ENCODE peak calls at places on chromosomes 11 and 22, in four cellular contexts. One of them, this sample, is unnamed. For H3K27me3, the result is how much of the 10 kb centered on the place peaks cover.

GRCh38 chr11:110951609-110952008 is 239.4 kb upstream of the ARHGAP20 start:
- DNase-seq in PC-3: no peak
- DNase-seq in CD4-positive, CD25-positive, alpha-beta regulatory T cell: no peak
- DNase-seq in psoas muscle: no peak
- DNase-seq in this sample: no peak

GRCh38 chr22:50717709-50718351 is 20.2 kb upstream of the ACR start:
- DNase-seq in PC-3: no peak
- DNase-seq in CD4-positive, CD25-positive, alpha-beta regulatory T cell: no peak
- DNase-seq in psoas muscle: no peak
- DNase-seq in this sample: no peak

GRCh38 chr11:10650630-10651029 is 42.9 kb downstream of the IRAG1 start:
- DNase-seq in PC-3: no peak
- DNase-seq in CD4-positive, CD25-positive, alpha-beta regulatory T cell: no peak
- DNase-seq in psoas muscle: no peak
- DNase-seq in this sample: no peak

GRCh38 chr11:100895449-100895848 is 208.4 kb downstream of the ARHGAP42 start:
- DNase-seq in PC-3: no peak
- DNase-seq in CD4-positive, CD25-positive, alpha-beta regulatory T cell: no peak
- DNase-seq in psoas muscle: no peak
- DNase-seq in this sample: no peak

GRCh38 chr22:29907753-29908515 is 25.0 kb downstream of the MTMR3 start:
- DNase-seq in PC-3: peak
- DNase-seq in CD4-positive, CD25-positive, alpha-beta regulatory T cell: no peak
- DNase-seq in psoas muscle: peak
- DNase-seq in this sample: peak

GRCh38 chr11:118975771-118976709 is 4.5 kb downstream of the FOXR1 start:
- DNase-seq in PC-3: peak
- DNase-seq in CD4-positive, CD25-positive, alpha-beta regulatory T cell: no peak
- DNase-seq in psoas muscle: no peak
- DNase-seq in this sample: no peak

GRCh38 chr11:85826096-85826855 is 15.3 kb upstream of the SYTL2 start:
- DNase-seq in PC-3: peak
- DNase-seq in CD4-positive, CD25-positive, alpha-beta regulatory T cell: no peak
- DNase-seq in psoas muscle: no peak
- DNase-seq in this sample: peak

GRCh38 chr11:14549891-14550290 is 29.7 kb upstream of the PSMA1 start:
- DNase-seq in PC-3: no peak
- DNase-seq in CD4-positive, CD25-positive, alpha-beta regulatory T cell: no peak
- DNase-seq in psoas muscle: no peak
- DNase-seq in this sample: no peak

GRCh38 chr11:118251858-118252652 is at the start of gene MPZL3:
- DNase-seq in PC-3: peak
- DNase-seq in CD4-positive, CD25-positive, alpha-beta regulatory T cell: peak
- DNase-seq in psoas muscle: peak
- DNase-seq in this sample: peak

GRCh38 chr22:46031965-46032851 is 55.2 kb upstream of the WNT7B start:
- DNase-seq in PC-3: no peak
- DNase-seq in CD4-positive, CD25-positive, alpha-beta regulatory T cell: no peak
- DNase-seq in psoas muscle: no peak
- DNase-seq in this sample: no peak

GRCh38 chr11:24588075-24588474 is 91.2 kb downstream of the LUZP2 start:
- DNase-seq in PC-3: peak
- DNase-seq in CD4-positive, CD25-positive, alpha-beta regulatory T cell: no peak
- DNase-seq in psoas muscle: no peak
- DNase-seq in this sample: peak

GRCh38 chr22:31603081-31603525 is 58.9 kb downstream of the PISD start:
- DNase-seq in PC-3: no peak
- DNase-seq in CD4-positive, CD25-positive, alpha-beta regulatory T cell: no peak
- DNase-seq in psoas muscle: no peak
- DNase-seq in this sample: no peak

GRCh38 chr11:92580931-92581330 is 356.3 kb downstream of the FAT3 start:
- DNase-seq in PC-3: no peak
- DNase-seq in CD4-positive, CD25-positive, alpha-beta regulatory T cell: no peak
- DNase-seq in psoas muscle: no peak
- DNase-seq in this sample: no peak

GRCh38 chr22:44164031-44164430 is 16.7 kb upstream of the PARVG start:
- DNase-seq in PC-3: no peak
- DNase-seq in CD4-positive, CD25-positive, alpha-beta regulatory T cell: no peak
- DNase-seq in psoas muscle: peak
- DNase-seq in this sample: no peak

GRCh38 chr11:47797633-47798032 is 30.5 kb upstream of the FNBP4 start:
- DNase-seq in PC-3: peak
- DNase-seq in CD4-positive, CD25-positive, alpha-beta regulatory T cell: no peak
- DNase-seq in psoas muscle: no peak
- DNase-seq in this sample: no peak

GRCh38 chr11:75277211-75277805 is 36.7 kb downstream of the TPBGL start:
- DNase-seq in PC-3: no peak
- DNase-seq in CD4-positive, CD25-positive, alpha-beta regulatory T cell: no peak
- DNase-seq in psoas muscle: no peak
- DNase-seq in this sample: no peak

GRCh38 chr11:125110506-125110905 is 920 bp downstream of the TMEM218 start:
- DNase-seq in PC-3: no peak
- DNase-seq in CD4-positive, CD25-positive, alpha-beta regulatory T cell: no peak
- DNase-seq in psoas muscle: no peak
- DNase-seq in this sample: no peak

GRCh38 chr11:57203359-57203758 is 21.6 kb downstream of the LRRC55 start:
- DNase-seq in PC-3: no peak
- DNase-seq in CD4-positive, CD25-positive, alpha-beta regulatory T cell: no peak
- DNase-seq in psoas muscle: peak
- DNase-seq in this sample: no peak

GRCh38 chr11:35994421-35994820 is 50.6 kb downstream of the LDLRAD3 start:
- DNase-seq in PC-3: no peak
- DNase-seq in CD4-positive, CD25-positive, alpha-beta regulatory T cell: no peak
- DNase-seq in psoas muscle: no peak
- DNase-seq in this sample: no peak

GRCh38 chr11:82750643-82751139 is 17.0 kb upstream of the FAM181B start:
- DNase-seq in PC-3: no peak
- DNase-seq in CD4-positive, CD25-positive, alpha-beta regulatory T cell: no peak
- DNase-seq in psoas muscle: no peak
- DNase-seq in this sample: peak

DNA sequence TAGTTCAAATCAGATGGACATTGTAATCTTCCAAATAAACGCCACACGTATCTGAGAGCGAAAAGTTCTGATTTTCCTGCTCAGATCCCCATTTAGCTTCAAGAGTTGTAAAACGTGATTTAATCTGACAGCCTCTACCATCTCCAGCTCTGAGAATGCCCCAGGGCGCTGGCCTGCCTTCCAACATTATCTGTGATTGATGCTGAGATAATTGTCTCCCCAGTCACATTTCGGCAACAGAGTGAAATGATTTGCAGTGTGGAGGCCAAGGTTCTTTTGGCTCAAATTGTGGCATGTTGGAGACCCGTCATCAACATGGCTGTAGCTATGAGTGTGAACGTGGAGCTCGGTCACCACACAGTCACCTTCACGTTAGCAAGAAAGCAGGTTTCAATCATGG is 283.4 kb downstream of the BRD1 start:
- DNase-seq in PC-3: no peak
- DNase-seq in CD4-positive, CD25-positive, alpha-beta regulatory T cell: no peak
- DNase-seq in psoas muscle: no peak
- DNase-seq in this sample: no peak
- H3K27me3 ChIP-seq in PC-3: half or more
- H3K27me3 ChIP-seq in CD4-positive, CD25-positive, alpha-beta regulatory T cell: under half
- H3K27me3 ChIP-seq in psoas muscle: under half
- H3K27me3 ChIP-seq in this sample: under half

DNA sequence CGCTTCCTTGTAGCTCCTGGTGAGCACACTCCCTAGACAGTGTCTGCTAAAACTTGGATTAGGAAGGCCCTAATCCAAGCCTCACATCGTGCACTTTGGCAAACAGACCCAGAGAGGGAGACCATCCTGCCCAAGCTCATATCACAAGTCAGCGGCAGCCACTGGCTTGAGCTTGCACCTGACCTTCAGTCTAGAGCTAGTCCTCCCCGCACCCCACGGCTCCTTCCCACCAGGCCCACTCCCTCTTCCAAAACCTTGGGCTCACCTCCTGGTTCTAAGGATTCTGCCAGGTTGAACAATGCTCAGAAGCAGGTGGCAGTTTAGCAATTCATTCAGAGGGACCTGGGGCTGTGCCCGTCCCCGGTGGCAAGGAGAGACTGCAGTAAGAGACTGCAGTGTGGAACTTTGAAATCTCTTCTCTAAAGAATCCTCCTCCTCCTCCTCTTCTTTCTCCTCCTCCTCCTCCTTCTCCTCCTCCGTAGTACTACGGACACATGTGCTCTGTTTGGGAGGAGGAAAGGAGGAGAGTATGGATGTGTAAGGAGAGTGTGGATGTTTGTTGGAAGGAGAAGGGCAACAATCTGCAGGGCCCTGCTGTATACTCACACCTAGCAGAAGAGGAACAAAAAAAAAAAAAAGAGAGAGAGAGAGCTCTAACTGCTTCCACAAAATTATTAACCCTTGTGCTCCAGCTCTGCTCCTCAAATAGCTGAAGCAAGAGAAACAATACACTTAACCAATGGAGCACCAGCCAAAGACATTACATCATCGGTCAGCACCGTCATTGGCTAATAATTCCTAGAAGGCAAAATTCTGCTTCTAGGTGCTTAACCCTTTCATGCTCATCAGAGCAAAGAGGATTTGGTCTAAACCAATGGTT is 6.0 kb downstream of the SYN3 start:
- DNase-seq in PC-3: no peak
- DNase-seq in CD4-positive, CD25-positive, alpha-beta regulatory T cell: no peak
- DNase-seq in psoas muscle: no peak
- DNase-seq in this sample: no peak
- H3K27me3 ChIP-seq in PC-3: under half
- H3K27me3 ChIP-seq in CD4-positive, CD25-positive, alpha-beta regulatory T cell: under half
- H3K27me3 ChIP-seq in psoas muscle: under half
- H3K27me3 ChIP-seq in this sample: half or more

GRCh38 chr11:120203626-120204025 is 7.2 kb upstream of the OAF start:
- DNase-seq in PC-3: no peak
- DNase-seq in CD4-positive, CD25-positive, alpha-beta regulatory T cell: no peak
- DNase-seq in psoas muscle: no peak
- DNase-seq in this sample: no peak
- H3K27me3 ChIP-seq in PC-3: under half
- H3K27me3 ChIP-seq in CD4-positive, CD25-positive, alpha-beta regulatory T cell: under half
- H3K27me3 ChIP-seq in psoas muscle: under half
- H3K27me3 ChIP-seq in this sample: under half

DNA sequence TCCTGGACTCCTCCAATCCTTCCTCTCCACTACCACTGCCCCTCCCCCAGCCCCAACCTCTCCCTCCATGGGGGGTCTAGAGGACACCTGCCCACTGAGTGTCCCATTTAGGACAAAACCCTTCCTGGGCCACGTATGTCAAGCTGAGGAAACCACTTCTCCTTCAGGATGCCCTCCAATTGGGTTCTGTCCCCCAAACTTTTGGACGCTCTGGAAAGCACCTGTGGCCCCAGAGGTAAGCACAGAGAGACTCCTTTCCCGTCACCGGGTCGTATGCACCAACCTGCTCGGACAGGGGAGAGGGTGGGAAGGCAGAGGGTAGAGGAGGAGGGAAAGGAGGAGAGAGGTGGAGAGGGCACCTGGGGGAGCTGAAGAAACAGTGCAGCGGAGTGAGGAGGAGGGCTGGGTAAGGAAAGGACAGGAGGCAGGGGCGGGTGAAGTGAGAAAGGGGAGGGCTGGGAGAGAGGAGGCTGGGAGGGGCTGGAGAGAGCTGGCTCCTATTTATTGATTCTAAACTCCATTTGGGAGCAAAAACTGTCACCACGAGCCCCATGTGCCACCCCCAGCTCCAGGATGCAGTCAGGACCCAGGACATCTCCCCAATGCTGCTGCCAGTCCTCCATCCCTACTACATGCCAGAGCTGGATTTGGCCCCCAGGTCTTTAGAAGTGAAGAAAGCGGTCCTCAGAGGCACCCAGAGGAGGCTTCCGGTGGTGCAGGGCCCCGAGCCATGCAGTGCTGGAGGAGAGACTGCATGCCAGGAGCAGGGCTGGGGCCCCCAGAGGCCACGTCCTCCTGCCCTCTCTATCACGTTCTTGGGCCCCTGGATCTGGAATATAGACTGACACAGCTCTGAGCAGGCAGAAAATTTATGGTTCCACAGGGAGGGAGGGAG is 53.6 kb downstream of the SLC22A12 start:
- DNase-seq in PC-3: peak
- DNase-seq in CD4-positive, CD25-positive, alpha-beta regulatory T cell: no peak
- DNase-seq in psoas muscle: no peak
- DNase-seq in this sample: no peak
- H3K27me3 ChIP-seq in PC-3: half or more
- H3K27me3 ChIP-seq in CD4-positive, CD25-positive, alpha-beta regulatory T cell: under half
- H3K27me3 ChIP-seq in psoas muscle: under half
- H3K27me3 ChIP-seq in this sample: half or more

GRCh38 chr22:22835242-22835641 is 52.4 kb upstream of the IGLL5 start:
- DNase-seq in PC-3: no peak
- DNase-seq in CD4-positive, CD25-positive, alpha-beta regulatory T cell: no peak
- DNase-seq in psoas muscle: no peak
- DNase-seq in this sample: no peak

GRCh38 chr22:22833059-22833458 is 54.6 kb upstream of the IGLL5 start:
- DNase-seq in PC-3: no peak
- DNase-seq in CD4-positive, CD25-positive, alpha-beta regulatory T cell: no peak
- DNase-seq in psoas muscle: no peak
- DNase-seq in this sample: no peak

GRCh38 chr22:22834204-22834603 is 53.4 kb upstream of the IGLL5 start:
- DNase-seq in PC-3: no peak
- DNase-seq in CD4-positive, CD25-positive, alpha-beta regulatory T cell: no peak
- DNase-seq in psoas muscle: no peak
- DNase-seq in this sample: no peak

GRCh38 chr22:22834783-22835182 is 52.8 kb upstream of the IGLL5 start:
- DNase-seq in PC-3: no peak
- DNase-seq in CD4-positive, CD25-positive, alpha-beta regulatory T cell: no peak
- DNase-seq in psoas muscle: no peak
- DNase-seq in this sample: no peak

DNA sequence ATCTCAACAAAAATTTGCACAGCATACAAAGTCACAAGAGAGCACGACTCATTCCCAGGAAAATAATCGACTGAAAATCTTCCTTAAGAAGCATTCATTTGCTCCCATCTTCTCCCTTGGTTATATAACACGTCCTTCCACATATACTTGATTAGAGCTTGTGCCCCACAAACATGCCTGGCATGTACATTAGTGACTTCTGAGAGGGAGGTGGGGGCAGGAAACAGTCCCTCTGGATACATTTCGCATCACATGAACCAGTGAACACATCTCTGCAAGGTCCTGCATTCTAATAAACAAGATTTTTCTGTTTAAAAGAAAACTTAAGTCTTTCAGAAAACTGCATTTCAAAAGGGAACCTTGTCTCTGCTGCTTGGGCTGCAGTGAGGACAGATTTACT is 54.1 kb upstream of the IGLL5 start:
- DNase-seq in PC-3: no peak
- DNase-seq in CD4-positive, CD25-positive, alpha-beta regulatory T cell: no peak
- DNase-seq in psoas muscle: no peak
- DNase-seq in this sample: no peak
- H3K27me3 ChIP-seq in PC-3: half or more
- H3K27me3 ChIP-seq in CD4-positive, CD25-positive, alpha-beta regulatory T cell: under half
- H3K27me3 ChIP-seq in psoas muscle: under half
- H3K27me3 ChIP-seq in this sample: under half

DNA sequence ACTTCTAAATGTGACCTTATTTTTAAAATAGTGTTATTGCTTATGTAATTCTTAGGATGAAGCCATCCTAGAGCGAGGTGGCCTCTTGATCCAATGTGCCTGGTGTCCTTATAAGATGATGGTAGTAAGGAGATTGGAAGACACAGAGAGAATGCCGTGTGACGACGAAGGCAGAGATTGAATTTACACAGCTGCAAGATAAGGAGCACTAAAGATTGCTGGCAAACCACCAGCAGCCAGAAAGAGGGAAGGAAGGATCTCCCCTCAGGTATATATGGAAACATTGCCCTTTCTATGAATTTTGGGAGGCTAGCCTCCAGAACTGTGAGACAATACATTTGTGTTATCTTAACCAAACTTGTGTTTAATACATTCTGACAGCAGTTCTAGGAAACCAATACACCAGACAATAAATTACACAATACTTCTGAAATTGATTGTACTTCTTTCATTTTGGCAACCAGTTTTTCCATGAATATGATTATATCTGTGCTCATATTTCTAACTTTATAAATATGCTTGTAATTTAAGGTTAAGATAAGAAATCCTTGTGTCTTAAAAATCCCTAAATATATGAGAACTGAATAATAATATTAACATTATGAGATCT is 86.3 kb upstream of the VPREB1 start:
- DNase-seq in PC-3: no peak
- DNase-seq in CD4-positive, CD25-positive, alpha-beta regulatory T cell: no peak
- DNase-seq in psoas muscle: no peak
- DNase-seq in this sample: no peak
- H3K27me3 ChIP-seq in PC-3: under half
- H3K27me3 ChIP-seq in CD4-positive, CD25-positive, alpha-beta regulatory T cell: under half
- H3K27me3 ChIP-seq in psoas muscle: under half
- H3K27me3 ChIP-seq in this sample: under half